ENCODE peak calls at places on chromosomes 4 and X, in ten cellular contexts. T, C, I, Z, R, W, D, H, J and Y are unnamed samples.

GRCh38 chr4:82402196-82402775 is 28.0 kb downstream of the HNRNPDL start:
- DNase-seq in T (no peak), C (no peak), I (no peak), Z (no peak), R (no peak), W (no peak), D (no peak), H (no peak), J (peak; percentile 21), Y (no peak)

GRCh38 chrX:123876177-123876576 is 16.3 kb downstream of the XIAP start:
- DNase-seq in T (no peak), C (no peak), I (no peak), Z (no peak), R (no peak), W (no peak), D (no peak), H (no peak), J (no peak), Y (no peak)

GRCh38 chr4:186201535-186202230 is 10.3 kb downstream of the CYP4V2 start:
- DNase-seq in T (no peak), C (peak; percentile 17), I (peak; percentile 33), Z (peak; percentile 69), R (no peak), W (peak; percentile 60), D (peak; percentile 42), H (no peak), J (peak; percentile 76), Y (no peak)

GRCh38 chr4:26860922-26861433 is 337 bp downstream of the STIM2 start:
- DNase-seq in T (peak; percentile 75), C (no peak), I (peak; percentile 57), Z (peak; percentile 83), R (no peak), W (peak; percentile 68), D (peak; percentile 72), H (peak; percentile 84), J (peak; percentile 54), Y (no peak)

GRCh38 chr4:16450031-16450430 is 223.8 kb upstream of the TAPT1 start:
- DNase-seq in T (no peak), C (no peak), I (no peak), Z (no peak), R (no peak), W (no peak), D (no peak), H (no peak), J (peak; percentile 48), Y (no peak)

GRCh38 chr4:126271266-126271665 is 956.5 kb downstream of the FAT4 start:
- DNase-seq in T (no peak), C (no peak), I (no peak), Z (no peak), R (no peak), W (no peak), D (peak; percentile 7), H (no peak), J (no peak), Y (no peak)

GRCh38 chr4:51831133-51831532 is 11.8 kb upstream of the DCUN1D4 start:
- DNase-seq in T (peak; percentile 72), C (peak; percentile 57), I (peak; percentile 78), Z (peak; percentile 73), R (no peak), W (peak; percentile 36), D (peak; percentile 70), H (no peak), J (peak; percentile 83), Y (peak; percentile 11)

GRCh38 chrX:136626237-136626636 is 21.7 kb upstream of the CD40LG start:
- DNase-seq in T (no peak), C (no peak), I (no peak), Z (no peak), R (no peak), W (no peak), D (no peak), H (no peak), J (no peak), Y (no peak)

GRCh38 chr4:105923507-105924238 is 28.4 kb downstream of the NPNT start:
- DNase-seq in T (peak; percentile 64), C (peak; percentile 54), I (peak; percentile 20), Z (no peak), R (no peak), W (no peak), D (peak; percentile 6), H (no peak), J (no peak), Y (no peak)

GRCh38 chr4:6550821-6551220 is 24.2 kb upstream of the MAN2B2 start:
- DNase-seq in T (no peak), C (no peak), I (no peak), Z (no peak), R (no peak), W (no peak), D (no peak), H (no peak), J (no peak), Y (no peak)

GRCh38 chr4:145830699-145831098 is 107.9 kb downstream of the ZNF827 start:
- DNase-seq in T (no peak), C (no peak), I (no peak), Z (no peak), R (no peak), W (no peak), D (no peak), H (no peak), J (no peak), Y (no peak)

GRCh38 chr4:7425591-7426468 is 8.9 kb downstream of the PSAPL1 start:
- DNase-seq in T (peak; percentile 61), C (no peak), I (no peak), Z (peak; percentile 40), R (peak; percentile 6), W (peak; percentile 21), D (no peak), H (peak; percentile 72), J (no peak), Y (no peak)

GRCh38 chr4:138055890-138056289 is 186.3 kb downstream of the SLC7A11 start:
- DNase-seq in T (no peak), C (peak; percentile 33), I (no peak), Z (no peak), R (no peak), W (no peak), D (no peak), H (no peak), J (no peak), Y (no peak)
- H3K27ac ChIP-seq in T (no peak overlapping the region), C (no peak overlapping the region), I (no peak overlapping the region), Z (no peak overlapping the region), R (no peak overlapping the region), W (no peak overlapping the region), D (no peak overlapping the region), H (no peak overlapping the region), J (no peak overlapping the region), Y (no peak overlapping the region)

GRCh38 chrX:10509397-10509796 is 111.0 kb downstream of the MID1 start:
- DNase-seq in T (no peak), C (no peak), I (no peak), Z (no peak), R (no peak), W (no peak), D (no peak), H (no peak), J (peak; percentile 21), Y (no peak)

GRCh38 chrX:10506781-10507180 is 113.6 kb downstream of the MID1 start:
- DNase-seq in T (no peak), C (no peak), I (no peak), Z (no peak), R (no peak), W (no peak), D (peak; percentile 49), H (no peak), J (no peak), Y (no peak)

GRCh38 chrX:10508891-10509290 is 111.5 kb downstream of the MID1 start:
- DNase-seq in T (no peak), C (no peak), I (no peak), Z (no peak), R (no peak), W (no peak), D (no peak), H (no peak), J (peak; percentile 14), Y (no peak)

GRCh38 chrX:10507181-10507580 is 113.2 kb downstream of the MID1 start:
- DNase-seq in T (no peak), C (no peak), I (peak; percentile 29), Z (no peak), R (no peak), W (no peak), D (peak; percentile 79), H (no peak), J (no peak), Y (no peak)

DNA sequence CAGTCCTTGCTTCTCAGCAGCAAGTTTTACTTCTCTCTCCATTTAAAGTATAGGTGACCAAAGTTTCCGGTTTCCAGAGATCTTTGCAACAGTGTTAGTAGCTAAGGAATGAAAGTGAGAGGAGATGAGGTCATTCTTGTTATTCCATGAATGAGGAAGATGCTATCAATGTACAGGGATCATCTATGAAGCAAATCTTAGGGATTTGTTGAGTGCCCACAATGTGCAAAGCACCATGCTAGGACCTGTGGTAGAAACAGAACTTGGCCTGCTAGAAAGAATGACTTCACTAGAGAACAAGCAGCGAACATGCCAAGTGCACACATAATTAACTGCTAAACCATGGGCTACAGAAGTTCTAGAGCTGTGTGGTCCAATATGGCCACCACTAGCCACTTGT is 112.5 kb downstream of the MID1 start:
- DNase-seq in T (no peak), C (no peak), I (no peak), Z (no peak), R (no peak), W (no peak), D (peak; percentile 31), H (no peak), J (no peak), Y (no peak)
- H3K27ac ChIP-seq in T (no peak overlapping the region), C (peak overlapping the region; percentile 92), I (peak overlapping the region; percentile 19), Z (no peak overlapping the region), R (no peak overlapping the region), W (no peak overlapping the region), D (no peak overlapping the region), H (no peak overlapping the region), J (no peak overlapping the region), Y (no peak overlapping the region)

DNA sequence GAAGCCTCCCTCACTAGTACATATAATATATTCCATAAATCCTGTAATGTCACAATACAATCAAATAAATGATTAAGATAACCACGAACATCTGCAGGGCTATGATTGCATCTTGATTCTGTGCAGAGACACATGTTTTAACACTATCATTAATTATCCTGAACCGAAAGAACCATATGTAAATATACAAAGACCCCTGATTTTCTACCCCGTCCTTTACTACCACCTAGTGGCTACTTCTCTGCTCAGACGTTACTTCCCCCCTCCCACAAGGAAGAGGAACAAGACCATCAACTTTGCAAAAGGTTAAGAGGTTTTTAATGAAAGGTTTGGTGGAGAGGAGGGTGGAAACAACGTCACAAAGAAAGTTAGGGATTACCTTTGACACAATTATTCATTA is 134.0 kb downstream of the COL4A6 start:
- DNase-seq in T (no peak), C (peak; percentile 29), I (no peak), Z (no peak), R (no peak), W (peak; percentile 9), D (peak; percentile 52), H (no peak), J (peak; percentile 53), Y (no peak)
- H3K27ac ChIP-seq in T (no peak overlapping the region), C (no peak overlapping the region), I (no peak overlapping the region), Z (no peak overlapping the region), R (no peak overlapping the region), W (no peak overlapping the region), D (no peak overlapping the region), H (no peak overlapping the region), J (no peak overlapping the region), Y (no peak overlapping the region)

DNA sequence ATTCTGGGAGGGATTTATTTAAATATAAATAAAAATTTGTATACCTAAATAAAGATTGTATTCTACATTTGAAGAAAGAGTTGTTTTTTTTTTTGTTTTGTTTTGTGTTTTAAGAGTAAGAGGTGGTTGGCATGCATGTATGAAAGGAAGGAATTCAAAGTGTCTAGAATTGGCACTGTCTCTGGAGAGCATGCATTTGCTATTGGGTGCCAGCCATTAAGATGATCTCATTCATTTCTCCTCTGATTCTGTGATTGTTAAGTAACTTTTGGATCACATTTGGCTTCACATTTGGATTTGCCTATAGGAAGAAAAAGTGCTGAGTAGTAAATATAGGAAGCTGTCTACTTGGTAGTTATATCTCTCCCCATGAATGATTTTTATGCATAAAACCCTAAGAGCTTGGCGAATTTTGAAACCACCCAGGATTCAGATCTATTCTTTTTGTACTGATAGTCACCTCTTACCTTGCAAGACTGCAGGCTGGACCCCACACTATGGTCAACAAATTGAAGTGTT is 7.8 kb upstream of the BOD1L1 start:
- DNase-seq in T (no peak), C (no peak), I (no peak), Z (no peak), R (no peak), W (no peak), D (no peak), H (no peak), J (no peak), Y (no peak)
- H3K27ac ChIP-seq in T (no peak overlapping the region), C (no peak overlapping the region), I (no peak overlapping the region), Z (no peak overlapping the region), R (no peak overlapping the region), W (no peak overlapping the region), D (no peak overlapping the region), H (no peak overlapping the region), J (no peak overlapping the region), Y (no peak overlapping the region)